ENCODE peak calls at places on chromosomes 11 and 22, in four cellular contexts. Y is transverse colon, B is OCI-LY7, T is thoracic aorta. Q is an unnamed sample.
A peak's percentile ranks its signal among the peaks of the same experiment; 100 is the strongest.

GRCh38 chr11:14300661-14301304 is 58.2 kb downstream of the RRAS2 start:
- DNase-seq in Y (peak; percentile 48), B (peak; percentile 27), T (peak; percentile 6), Q (peak; percentile 67)

GRCh38 chr11:1523779-1524178 is 37.2 kb upstream of the MOB2 start:
- DNase-seq in Y (no peak), B (peak; percentile 91), T (no peak), Q (no peak)

GRCh38 chr11:71418643-71419042 is 29.6 kb downstream of the DHCR7 start:
- DNase-seq in Y (peak; percentile 15), B (peak; percentile 78), T (no peak), Q (no peak)

GRCh38 chr11:113651018-113651417 is 55.1 kb downstream of the TMPRSS5 start:
- DNase-seq in Y (no peak), B (no peak), T (no peak), Q (no peak)

GRCh38 chr22:32317524-32317923 is 40.1 kb upstream of the RFPL3 start:
- DNase-seq in Y (no peak), B (no peak), T (no peak), Q (no peak)

GRCh38 chr22:20927940-20928572 is 10.8 kb downstream of the CRKL start:
- DNase-seq in Y (no peak), B (no peak), T (no peak), Q (no peak)

GRCh38 chr11:47257518-47258316 is at the start of gene NR1H3:
- DNase-seq in Y (peak; percentile 82), B (peak; percentile 28), T (no peak), Q (peak; percentile 83)

GRCh38 chr22:40878937-40879336 is 17.0 kb upstream of the DNAJB7 start:
- DNase-seq in Y (no peak), B (no peak), T (no peak), Q (no peak)

GRCh38 chr22:19981171-19981960 is 35.3 kb downstream of the ARVCF start:
- DNase-seq in Y (no peak), B (no peak), T (no peak), Q (peak; percentile 47)

GRCh38 chr22:46531776-46532175 is 5.6 kb downstream of the CELSR1 start:
- DNase-seq in Y (no peak), B (no peak), T (no peak), Q (no peak)

GRCh38 chr22:27686534-27686933 is 115.0 kb downstream of the MN1 start:
- DNase-seq in Y (peak; percentile 34), B (no peak), T (peak; percentile 70), Q (peak; percentile 60)

GRCh38 chr22:50733521-50734342 is 4.3 kb upstream of the ACR start:
- DNase-seq in Y (peak; percentile 5), B (no peak), T (no peak), Q (no peak)

GRCh38 chr22:19121631-19122142 is 525 bp downstream of the DGCR2 start:
- DNase-seq in Y (peak; percentile 64), B (peak; percentile 52), T (no peak), Q (peak; percentile 77)

GRCh38 chr11:111707039-111707690 is 59.0 kb downstream of the PPP2R1B start:
- DNase-seq in Y (no peak), B (no peak), T (no peak), Q (no peak)

GRCh38 chr11:62710001-62710345 is 2.5 kb downstream of the GNG3 start:
- DNase-seq in Y (no peak), B (no peak), T (no peak), Q (no peak)

GRCh38 chr11:129710423-129710822 is 105.2 kb upstream of the TMEM45B start:
- DNase-seq in Y (no peak), B (no peak), T (no peak), Q (no peak)

GRCh38 chr11:109522116-109522755 is 100.2 kb downstream of the C11orf87 start:
- DNase-seq in Y (no peak), B (no peak), T (no peak), Q (no peak)

GRCh38 chr11:75475767-75476650 is 43.0 kb upstream of the KLHL35 start:
- DNase-seq in Y (peak; percentile 33), B (peak; percentile 8), T (no peak), Q (no peak)

GRCh38 chr22:32661296-32661695 is 140.2 kb upstream of the TIMP3 start:
- DNase-seq in Y (peak; percentile 24), B (no peak), T (no peak), Q (no peak)

GRCh38 chr22:44684506-44685383 is 17.3 kb upstream of the PRR5 start:
- DNase-seq in Y (peak; percentile 87), B (peak; percentile 71), T (peak; percentile 37), Q (peak; percentile 89)

GRCh38 chr11:73147771-73148681 is 5.9 kb upstream of the FCHSD2 start:
- DNase-seq in Y (no peak), B (no peak), T (no peak), Q (no peak)

GRCh38 chr11:65013692-65014145 is 241 bp upstream of the ARL2 start:
- DNase-seq in Y (peak; percentile 92), B (peak; percentile 98), T (peak; percentile 53), Q (peak; percentile 93)
- TF ChIP-seq CTCF in Y (no peak), B (peak; percentile 71), T (no peak), Q (no peak)

GRCh38 chr11:67370351-67371076 is 2.9 kb downstream of the CLCF1 start:
- DNase-seq in Y (no peak), B (no peak), T (no peak), Q (no peak)
- H3K4me3 ChIP-seq in Y (no peak overlapping the region), B (no peak overlapping the region), T (no peak overlapping the region), Q (no peak overlapping the region)

DNA sequence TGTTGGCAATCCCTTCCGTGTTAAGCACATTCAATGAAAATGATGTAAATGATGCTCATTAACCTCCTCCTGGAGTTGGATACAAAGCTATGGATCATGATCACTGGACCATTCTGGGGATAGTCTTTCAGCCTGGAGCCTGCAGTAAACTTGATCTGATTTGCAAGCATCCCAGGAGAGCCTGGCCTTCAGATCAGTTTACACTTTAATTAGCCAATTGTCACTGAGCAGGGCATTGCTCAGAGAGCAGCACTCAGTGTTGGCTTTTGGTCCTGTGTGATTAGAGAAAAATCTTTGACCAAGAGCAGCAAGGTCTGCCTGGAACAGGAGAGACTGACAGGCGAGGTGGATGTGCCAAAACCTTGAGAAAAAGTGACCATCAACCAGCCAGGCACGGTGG is 45.6 kb downstream of the ARFGAP3 start:
- DNase-seq in Y (no peak), B (no peak), T (no peak), Q (no peak)
- H3K36me3 ChIP-seq in Y (no peaks in the 10 kb centered on the region), B (peaks cover 14% of the 10 kb centered on the region), T (peaks cover 66% of the 10 kb centered on the region), Q (peaks cover 7% of the 10 kb centered on the region)

DNA sequence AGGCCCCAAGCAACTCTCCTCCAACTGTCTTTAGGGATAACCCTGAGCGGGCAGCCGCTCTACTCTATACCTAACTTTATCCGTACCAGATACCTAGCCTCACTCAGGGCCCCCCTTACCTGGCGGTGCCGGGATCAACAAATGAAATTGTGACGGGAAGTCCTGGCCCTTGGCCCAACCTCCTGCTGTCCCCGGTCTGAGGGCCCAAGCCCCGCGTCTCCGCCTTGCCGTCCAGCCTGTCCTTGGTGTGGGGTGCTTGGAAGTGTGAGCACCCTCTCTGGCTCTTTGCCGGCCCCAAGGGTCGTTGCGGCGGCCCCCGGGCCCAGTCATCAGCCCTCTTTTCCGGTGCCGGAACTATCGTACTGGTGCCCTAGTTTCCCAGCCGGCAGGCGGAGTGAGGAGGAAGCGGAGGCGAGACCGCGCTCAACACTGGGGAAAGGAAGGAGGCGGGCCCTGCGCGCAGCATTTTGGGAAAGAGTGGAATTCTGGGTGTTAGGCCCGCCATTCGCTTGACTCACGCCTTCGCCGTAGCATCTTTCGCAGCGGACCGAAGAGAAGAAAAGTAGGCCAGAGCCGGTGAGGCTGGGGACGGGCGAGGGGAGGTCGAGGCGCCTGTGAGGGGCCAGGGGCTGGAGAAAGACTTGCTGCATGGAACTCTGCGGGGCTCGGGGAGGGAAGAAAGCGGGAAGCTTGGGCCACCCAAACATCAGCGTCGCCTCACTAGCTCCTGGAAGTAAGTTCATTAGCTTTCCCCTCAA is at the start of gene SNRPD3:
- DNase-seq in Y (peak; percentile 93), B (peak; percentile 93), T (peak; percentile 80), Q (peak; percentile 95)
- TF ChIP-seq CTCF in Y (peak; percentile 29), B (no peak), T (peak; percentile 41), Q (no peak)

DNA sequence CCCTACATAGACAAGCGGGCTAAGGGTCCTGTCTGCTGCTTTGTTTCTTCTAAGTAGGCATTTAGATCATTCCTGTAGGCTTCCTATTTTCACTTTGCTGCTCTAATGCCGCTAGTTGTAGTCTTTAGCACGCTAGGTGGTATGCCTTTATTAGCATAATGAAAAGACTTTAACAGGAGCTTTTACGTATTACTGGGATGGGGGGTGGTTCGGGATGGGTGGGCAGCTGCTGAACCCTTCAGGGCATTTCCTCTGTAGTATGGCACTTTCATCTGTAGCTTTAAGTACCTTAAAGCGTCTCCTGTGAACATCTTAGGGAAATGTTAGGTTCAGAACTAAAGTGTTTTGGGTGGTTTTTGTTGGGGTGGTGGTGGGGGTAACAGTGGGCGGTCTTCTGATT is 85.3 kb downstream of the GGT1 start:
- DNase-seq in Y (no peak), B (no peak), T (no peak), Q (no peak)
- H3K4me3 ChIP-seq in Y (no peak overlapping the region), B (no peak overlapping the region), T (no peak overlapping the region), Q (no peak overlapping the region)

GRCh38 chr11:78635814-78636506 is 61.3 kb upstream of the NARS2 start:
- DNase-seq in Y (no peak), B (no peak), T (no peak), Q (no peak)

GRCh38 chr11:78633516-78634310 is 59.0 kb upstream of the NARS2 start:
- DNase-seq in Y (no peak), B (no peak), T (no peak), Q (no peak)

GRCh38 chr11:78630155-78630554 is 55.5 kb upstream of the NARS2 start:
- DNase-seq in Y (no peak), B (no peak), T (no peak), Q (no peak)

DNA sequence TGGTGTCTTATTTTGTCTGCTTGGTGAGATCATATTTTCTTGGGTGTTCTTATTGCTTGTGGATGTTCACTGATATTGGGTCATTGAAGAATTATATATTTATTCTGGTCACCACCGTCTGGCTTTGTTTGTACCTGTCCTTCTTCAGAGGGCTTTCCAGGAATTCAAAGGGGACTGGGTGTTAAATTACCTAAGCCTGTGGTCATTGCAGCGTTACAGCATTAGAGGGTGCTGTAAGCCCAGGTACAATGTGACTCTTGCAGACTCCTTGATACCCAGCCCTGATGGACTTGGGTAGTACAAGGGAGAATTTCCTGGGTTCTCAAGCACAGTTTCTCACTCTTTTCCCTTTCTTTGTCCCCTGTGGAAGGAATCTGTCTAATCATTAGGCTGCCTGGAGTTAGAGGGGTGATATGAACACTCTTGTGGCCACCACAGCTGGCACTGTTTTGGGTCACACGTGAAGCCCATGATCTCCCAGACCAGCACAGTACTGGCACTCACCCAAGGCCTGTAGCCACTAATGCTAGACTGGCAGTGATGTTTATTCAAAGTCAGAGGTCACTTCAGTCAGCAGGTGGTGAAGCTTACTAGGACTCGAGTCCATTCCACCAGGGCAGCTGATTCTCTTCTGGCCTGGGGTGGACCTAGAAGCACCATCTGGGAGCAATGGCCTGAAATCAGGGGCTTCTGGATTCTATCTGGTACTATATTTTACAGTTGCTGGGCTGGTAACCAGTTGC is 56.1 kb upstream of the NARS2 start:
- DNase-seq in Y (no peak), B (no peak), T (no peak), Q (no peak)
- H3K36me3 ChIP-seq in Y (no peaks in the 10 kb centered on the region), B (no peaks in the 10 kb centered on the region), T (no peaks in the 10 kb centered on the region), Q (no peaks in the 10 kb centered on the region)

DNA sequence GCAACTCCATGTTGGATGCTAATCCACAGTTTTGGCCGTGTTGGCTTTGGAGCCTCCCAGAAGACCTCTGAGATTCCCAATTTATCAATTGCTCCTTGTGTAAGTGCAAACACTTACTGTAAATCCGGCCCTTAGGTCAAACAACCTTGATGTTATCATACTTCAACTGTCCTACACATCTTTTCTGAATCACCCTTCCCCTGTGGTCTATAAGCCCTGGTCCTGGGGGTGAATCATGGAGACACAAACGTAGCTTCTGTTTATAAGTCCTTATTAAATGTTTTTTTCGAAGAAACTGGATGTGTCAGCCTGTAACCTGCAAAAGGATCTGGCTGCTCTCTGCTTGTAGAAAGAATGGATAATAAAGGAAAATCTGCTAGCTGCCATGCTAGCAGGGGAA is 1.7 kb upstream of the IL10RA start:
- DNase-seq in Y (no peak), B (no peak), T (no peak), Q (no peak)
- TF ChIP-seq CTCF in Y (no peak), B (no peak), T (no peak), Q (no peak)